ENCODE peak calls at places on chromosomes 5 and 9, in eight cellular contexts. One of them, this sample, is unnamed.

GRCh38 chr5:68802430-68802829 is 291.4 kb upstream of the SLC30A5 start:
- DNase-seq in left colon: no peak
- DNase-seq in foreskin fibroblast: no peak
- DNase-seq in A172: no peak
- DNase-seq in RPMI8226: no peak
- DNase-seq in pulmonary artery endothelial cell: no peak
- DNase-seq in Right ventricle myocardium superior: no peak
- DNase-seq in activated CD4-positive, CD25-positive, alpha-beta regulatory T cell: no peak
- DNase-seq in this sample: no peak

GRCh38 chr9:108549184-108549583 is 306.6 kb downstream of the ACTL7B start:
- DNase-seq in left colon: no peak
- DNase-seq in foreskin fibroblast: no peak
- DNase-seq in A172: peak
- DNase-seq in RPMI8226: no peak
- DNase-seq in pulmonary artery endothelial cell: no peak
- DNase-seq in Right ventricle myocardium superior: no peak
- DNase-seq in activated CD4-positive, CD25-positive, alpha-beta regulatory T cell: no peak
- DNase-seq in this sample: no peak

GRCh38 chr5:24110019-24110615 is 534.7 kb downstream of the CDH10 start:
- DNase-seq in left colon: no peak
- DNase-seq in foreskin fibroblast: no peak
- DNase-seq in A172: peak
- DNase-seq in RPMI8226: peak
- DNase-seq in pulmonary artery endothelial cell: no peak
- DNase-seq in Right ventricle myocardium superior: no peak
- DNase-seq in activated CD4-positive, CD25-positive, alpha-beta regulatory T cell: no peak
- DNase-seq in this sample: no peak

GRCh38 chr9:123550012-123550411 is 194.0 kb downstream of the CRB2 start:
- DNase-seq in left colon: no peak
- DNase-seq in foreskin fibroblast: no peak
- DNase-seq in A172: peak
- DNase-seq in RPMI8226: no peak
- DNase-seq in pulmonary artery endothelial cell: no peak
- DNase-seq in Right ventricle myocardium superior: no peak
- DNase-seq in activated CD4-positive, CD25-positive, alpha-beta regulatory T cell: no peak
- DNase-seq in this sample: no peak

GRCh38 chr5:57735754-57736153 is 253.1 kb upstream of the ACTBL2 start:
- DNase-seq in left colon: no peak
- DNase-seq in foreskin fibroblast: peak
- DNase-seq in A172: peak
- DNase-seq in RPMI8226: no peak
- DNase-seq in pulmonary artery endothelial cell: peak
- DNase-seq in Right ventricle myocardium superior: no peak
- DNase-seq in activated CD4-positive, CD25-positive, alpha-beta regulatory T cell: no peak
- DNase-seq in this sample: no peak

GRCh38 chr5:66701244-66701643 is 105.1 kb downstream of the MAST4 start:
- DNase-seq in left colon: no peak
- DNase-seq in foreskin fibroblast: no peak
- DNase-seq in A172: no peak
- DNase-seq in RPMI8226: no peak
- DNase-seq in pulmonary artery endothelial cell: no peak
- DNase-seq in Right ventricle myocardium superior: no peak
- DNase-seq in activated CD4-positive, CD25-positive, alpha-beta regulatory T cell: no peak
- DNase-seq in this sample: no peak

GRCh38 chr9:93673271-93673843 is 97.0 kb downstream of the PHF2 start:
- DNase-seq in left colon: peak
- DNase-seq in foreskin fibroblast: no peak
- DNase-seq in A172: no peak
- DNase-seq in RPMI8226: no peak
- DNase-seq in pulmonary artery endothelial cell: no peak
- DNase-seq in Right ventricle myocardium superior: peak
- DNase-seq in activated CD4-positive, CD25-positive, alpha-beta regulatory T cell: no peak
- DNase-seq in this sample: no peak

GRCh38 chr5:178854284-178854683 is 5.5 kb upstream of the ZNF354B start:
- DNase-seq in left colon: no peak
- DNase-seq in foreskin fibroblast: no peak
- DNase-seq in A172: no peak
- DNase-seq in RPMI8226: no peak
- DNase-seq in pulmonary artery endothelial cell: no peak
- DNase-seq in Right ventricle myocardium superior: no peak
- DNase-seq in activated CD4-positive, CD25-positive, alpha-beta regulatory T cell: no peak
- DNase-seq in this sample: no peak

This sample was measured in memory B cell.